ENCODE peak calls at places on chromosomes 13 and 19, in six cellular contexts. H, C, O, G, I and B are unnamed samples. For H3K4me1, the result is how much of the 10 kb centered on the place peaks cover.

GRCh38 chr19:33419763-33420080 is 46.2 kb downstream of the CEBPG start:
- DNase-seq in H (no peak), C (no peak), O (no peak), G (no peak), I (no peak), B (no peak)

GRCh38 chr13:38262211-38262610 is 87.4 kb upstream of the UFM1 start:
- DNase-seq in H (no peak), C (no peak), O (no peak), G (no peak), I (no peak), B (no peak)

GRCh38 chr13:27770809-27771208 is 21.5 kb upstream of the GSX1 start:
- DNase-seq in H (no peak), C (no peak), O (peak), G (no peak), I (no peak), B (no peak)

GRCh38 chr19:824885-825284 is 2.8 kb upstream of the AZU1 start:
- DNase-seq in H (no peak), C (no peak), O (no peak), G (no peak), I (no peak), B (no peak)

GRCh38 chr19:17953869-17954268 is 13.0 kb upstream of the KCNN1 start:
- DNase-seq in H (no peak), C (no peak), O (no peak), G (no peak), I (no peak), B (no peak)

GRCh38 chr13:113358653-113359052 is 5.3 kb downstream of the GRTP1 start:
- DNase-seq in H (no peak), C (no peak), O (peak), G (no peak), I (no peak), B (no peak)

GRCh38 chr13:42740753-42741152 is 40.6 kb upstream of the FAM216B start:
- DNase-seq in H (peak), C (peak), O (no peak), G (no peak), I (no peak), B (no peak)

GRCh38 chr19:33064117-33064777 is 441 bp downstream of the RHPN2 start:
- DNase-seq in H (peak), C (peak), O (no peak), G (no peak), I (no peak), B (no peak)

GRCh38 chr13:27130223-27131015 is 41.2 kb downstream of the USP12 start:
- DNase-seq in H (no peak), C (no peak), O (peak), G (no peak), I (no peak), B (no peak)

GRCh38 chr19:49390978-49391304 is 2.9 kb downstream of the KASH5 start:
- DNase-seq in H (no peak), C (no peak), O (no peak), G (no peak), I (no peak), B (no peak)
- H3K4me1 ChIP-seq in H (under half), C (under half), O (under half), G (under half), I (under half), B (under half)

DNA sequence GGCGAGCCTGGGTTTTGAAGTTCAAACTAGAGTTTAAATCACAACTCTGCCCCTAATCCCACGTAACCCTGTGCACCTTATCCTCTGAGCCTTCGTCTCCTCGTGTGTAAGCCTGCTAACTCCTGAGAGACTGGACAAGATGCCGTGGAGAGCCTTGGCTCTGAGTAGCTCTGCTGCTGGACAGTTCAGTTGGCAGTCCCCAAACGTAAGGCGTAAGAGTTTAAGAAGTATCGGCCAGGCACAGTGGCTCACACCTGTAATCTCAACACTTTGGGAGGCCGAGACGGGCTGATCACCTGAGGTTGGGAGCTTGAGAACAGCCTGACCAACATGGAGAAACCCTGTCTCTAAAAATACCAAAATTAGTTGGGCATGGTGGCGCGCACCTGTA is 4.7 kb upstream of the CD79A start:
- DNase-seq in H (no peak), C (no peak), O (no peak), G (no peak), I (no peak), B (no peak)
- TF ChIP-seq POLR2A in H (no peak), C (no peak), O (no peak), G (no peak), I (no peak), B (no peak)

GRCh38 chr13:21014139-21014665 is 47.2 kb downstream of the LATS2 start:
- DNase-seq in H (no peak), C (no peak), O (no peak), G (no peak), I (no peak), B (no peak)
- H3K4me1 ChIP-seq in H (half or more), C (under half), O (under half), G (under half), I (under half), B (half or more)

GRCh38 chr19:12935071-12935470 is 1.6 kb upstream of the FARSA start:
- DNase-seq in H (no peak), C (no peak), O (no peak), G (no peak), I (no peak), B (no peak)

GRCh38 chr19:12936582-12936981 is 1.8 kb upstream of the CALR start:
- DNase-seq in H (no peak), C (no peak), O (no peak), G (no peak), I (no peak), B (no peak)

GRCh38 chr19:12930002-12930645 is 3.4 kb downstream of the FARSA start:
- DNase-seq in H (no peak), C (no peak), O (no peak), G (no peak), I (no peak), B (no peak)

GRCh38 chr19:12932392-12933286 is 872 bp downstream of the FARSA start:
- DNase-seq in H (no peak), C (no peak), O (no peak), G (no peak), I (no peak), B (no peak)

DNA sequence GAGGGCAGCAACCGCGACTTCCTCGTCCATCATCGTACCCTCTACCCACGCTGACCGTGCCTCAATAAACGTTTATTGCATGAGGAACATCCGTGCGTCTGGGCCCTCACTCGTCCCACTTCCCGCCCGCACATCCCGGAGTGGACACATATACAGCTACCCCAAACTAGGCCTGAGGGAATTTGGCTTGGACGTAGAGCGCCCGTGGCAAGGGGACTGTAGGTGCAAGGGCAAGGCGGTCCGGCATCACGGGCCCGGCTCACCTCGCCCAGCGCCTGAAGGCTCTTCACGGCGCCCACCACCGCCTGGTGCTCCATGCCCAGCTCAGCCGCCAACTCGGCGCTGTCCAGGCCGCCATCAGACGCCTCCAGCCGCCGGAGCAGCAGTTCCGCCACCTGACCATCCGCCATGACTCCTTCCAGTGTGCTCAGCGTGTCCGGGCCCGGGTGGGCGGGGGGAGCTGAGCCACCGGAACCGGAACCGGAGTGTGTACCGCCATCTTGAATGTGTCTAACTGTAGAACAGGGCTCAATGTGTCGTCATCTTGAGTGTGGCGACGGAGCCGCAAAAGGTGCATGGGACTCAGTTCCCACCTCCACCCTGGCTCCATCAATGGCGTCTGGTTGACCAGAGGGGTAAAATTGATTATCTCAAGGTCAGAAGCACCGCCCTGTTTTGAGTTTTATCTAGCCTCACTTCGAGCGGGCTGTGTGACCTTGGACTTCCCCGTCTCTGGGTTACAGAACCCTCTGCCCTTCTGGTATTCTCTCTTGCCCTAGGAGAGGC is at the start of gene FARSA:
- DNase-seq in H (peak), C (peak), O (peak), G (peak), I (peak), B (no peak)
- TF ChIP-seq POLR2A in H (no peak), C (peak), O (peak), G (peak), I (no peak), B (no peak)